ENCODE peak calls at places on chromosomes 11 and 22, in four cellular contexts. S is NCI-H1436; V is naive thymus-derived CD4-positive, alpha-beta T cell; B is NAMALWA. Q is an unnamed sample.
A peak's percentile ranks its signal among the peaks of the same experiment; 100 is the strongest.

GRCh38 chr22:19488884-19489843 is 9.4 kb downstream of the CDC45 start:
- DNase-seq in S (no peak), V (no peak), B (peak; percentile 21), Q (no peak)

GRCh38 chr11:134048028-134048427 is 20.8 kb upstream of the JAM3 start:
- DNase-seq in S (no peak), V (no peak), B (no peak), Q (no peak)

GRCh38 chr11:57597461-57597892 is at the start of gene SERPING1:
- DNase-seq in S (no peak), V (no peak), B (no peak), Q (no peak)

GRCh38 chr22:49113758-49114157 is 713.9 kb downstream of the BRD1 start:
- DNase-seq in S (no peak), V (no peak), B (no peak), Q (no peak)

GRCh38 chr11:35106595-35106994 is 32.4 kb upstream of the CD44 start:
- DNase-seq in S (no peak), V (peak; percentile 38), B (no peak), Q (no peak)

GRCh38 chr11:116993599-116993998 is 104.6 kb downstream of the SIK3 start:
- DNase-seq in S (peak; percentile 35), V (peak; percentile 64), B (peak; percentile 73), Q (no peak)

GRCh38 chr11:72773291-72773690 is 20.6 kb downstream of the STARD10 start:
- DNase-seq in S (peak; percentile 26), V (no peak), B (no peak), Q (peak; percentile 44)

GRCh38 chr11:31850365-31850764 is 39.2 kb upstream of the PAX6 start:
- DNase-seq in S (no peak), V (no peak), B (no peak), Q (no peak)

GRCh38 chr11:109405671-109406070 is 16.3 kb upstream of the C11orf87 start:
- DNase-seq in S (no peak), V (no peak), B (no peak), Q (no peak)

GRCh38 chr11:118090545-118091162 is 3.9 kb upstream of the SMIM35 start:
- DNase-seq in S (no peak), V (no peak), B (no peak), Q (no peak)

GRCh38 chr11:69983571-69983877 is 94.6 kb upstream of the ANO1 start:
- DNase-seq in S (no peak), V (no peak), B (no peak), Q (no peak)

GRCh38 chr11:48055292-48056132 is 75.2 kb downstream of the PTPRJ start:
- DNase-seq in S (no peak), V (peak; percentile 90), B (no peak), Q (no peak)

GRCh38 chr11:83157755-83158473 is 983 bp downstream of the PCF11 start:
- DNase-seq in S (peak; percentile 17), V (peak; percentile 53), B (peak; percentile 70), Q (peak; percentile 7)

GRCh38 chr11:131637469-131638175 is 267.2 kb downstream of the NTM start:
- DNase-seq in S (no peak), V (no peak), B (no peak), Q (no peak)

GRCh38 chr11:6733326-6734030 is 38.3 kb downstream of the OR2AG2 start:
- DNase-seq in S (no peak), V (peak; percentile 63), B (no peak), Q (no peak)

GRCh38 chr11:123407124-123407995 is 22.7 kb upstream of the GRAMD1B start:
- DNase-seq in S (peak; percentile 59), V (peak; percentile 65), B (peak; percentile 37), Q (peak; percentile 11)

GRCh38 chr22:22558972-22559603 is at the start of gene PRAME:
- DNase-seq in S (peak; percentile 85), V (peak; percentile 65), B (peak; percentile 80), Q (peak; percentile 81)

GRCh38 chr11:1084561-1085439 is 10.1 kb downstream of the MUC2 start:
- DNase-seq in S (no peak), V (no peak), B (no peak), Q (no peak)

GRCh38 chr11:35031869-35032268 is 107.1 kb upstream of the CD44 start:
- DNase-seq in S (no peak), V (no peak), B (no peak), Q (no peak)

GRCh38 chr11:70871881-70872280 is 380.5 kb downstream of the SHANK2 start:
- DNase-seq in S (no peak), V (no peak), B (no peak), Q (no peak)